ENCODE peak calls at places on chromosomes 7 and 10, in five cellular contexts. W, J, H, Z and N are unnamed samples.
A peak's percentile ranks its signal among the peaks of the same experiment; 100 is the strongest.

GRCh38 chr10:14879801-14880193 is 1.1 kb downstream of the SUV39H2 start:
- DNase-seq in W (peak; percentile 13), J (no peak), H (no peak), Z (no peak), N (no peak)

GRCh38 chr7:3605222-3605621 is 304.2 kb downstream of the SDK1 start:
- DNase-seq in W (no peak), J (no peak), H (no peak), Z (peak; percentile 37), N (no peak)

GRCh38 chr10:88114368-88114767 is 250.9 kb downstream of the PTEN start:
- DNase-seq in W (peak; percentile 62), J (peak; percentile 29), H (no peak), Z (no peak), N (peak; percentile 60)

GRCh38 chr7:100080895-100081534 is 508 bp downstream of the ZNF3 start:
- DNase-seq in W (no peak), J (no peak), H (peak; percentile 76), Z (peak; percentile 25), N (peak; percentile 43)

GRCh38 chr10:22252286-22252800 is 34.5 kb upstream of the EBLN1 start:
- DNase-seq in W (no peak), J (peak; percentile 27), H (peak; percentile 89), Z (no peak), N (peak; percentile 14)

GRCh38 chr7:30896041-30896440 is 15.6 kb upstream of the AQP1 start:
- DNase-seq in W (no peak), J (no peak), H (no peak), Z (no peak), N (peak; percentile 54)

GRCh38 chr7:47536705-47537611 is 45.0 kb downstream of the TNS3 start:
- DNase-seq in W (no peak), J (peak; percentile 59), H (peak; percentile 74), Z (peak; percentile 56), N (peak; percentile 68)

GRCh38 chr10:23157691-23158369 is 34.3 kb upstream of the PTF1A start:
- DNase-seq in W (peak; percentile 34), J (no peak), H (no peak), Z (peak; percentile 39), N (peak; percentile 11)

GRCh38 chr10:3053145-3053544 is 14.2 kb upstream of the PFKP start:
- DNase-seq in W (no peak), J (no peak), H (no peak), Z (no peak), N (no peak)

GRCh38 chr10:24652381-24652957 is 71.2 kb downstream of the ARHGAP21 start:
- DNase-seq in W (no peak), J (no peak), H (no peak), Z (no peak), N (no peak)

GRCh38 chr10:33265621-33266020 is 68.8 kb downstream of the NRP1 start:
- DNase-seq in W (no peak), J (peak; percentile 67), H (no peak), Z (no peak), N (peak; percentile 85)

GRCh38 chr7:151436446-151437162 is 3.3 kb downstream of the CRYGN start:
- DNase-seq in W (no peak), J (no peak), H (no peak), Z (no peak), N (no peak)

GRCh38 chr7:69994218-69994617 is 395.9 kb downstream of the AUTS2 start:
- DNase-seq in W (no peak), J (no peak), H (no peak), Z (no peak), N (no peak)

GRCh38 chr10:32299354-32299980 is 47.5 kb downstream of the EPC1 start:
- DNase-seq in W (no peak), J (no peak), H (no peak), Z (no peak), N (no peak)

GRCh38 chr10:26486304-26486703 is 48.2 kb downstream of the APBB1IP start:
- DNase-seq in W (peak; percentile 24), J (no peak), H (no peak), Z (peak; percentile 76), N (no peak)

GRCh38 chr10:2813277-2813676 is 254.1 kb upstream of the PFKP start:
- DNase-seq in W (no peak), J (no peak), H (no peak), Z (no peak), N (peak; percentile 8)

GRCh38 chr10:48703776-48704555 is 19.3 kb downstream of the WDFY4 start:
- DNase-seq in W (no peak), J (no peak), H (no peak), Z (no peak), N (no peak)

GRCh38 chr10:43667317-43667731 is 18.6 kb upstream of the ZNF32 start:
- DNase-seq in W (peak; percentile 55), J (no peak), H (no peak), Z (no peak), N (no peak)

GRCh38 chr10:89536013-89536354 is 590 bp upstream of the SLC16A12 start:
- DNase-seq in W (no peak), J (no peak), H (no peak), Z (no peak), N (no peak)

GRCh38 chr10:26334932-26335573 is 103.1 kb upstream of the APBB1IP start:
- DNase-seq in W (peak; percentile 54), J (peak; percentile 44), H (peak; percentile 83), Z (peak; percentile 62), N (peak; percentile 61)

GRCh38 chr7:109868215-109868614 is 1222.7 kb upstream of the LRRN3 start:
- DNase-seq in W (no peak), J (no peak), H (no peak), Z (no peak), N (no peak)

GRCh38 chr10:99450156-99450555 is 19.7 kb upstream of the GOT1 start:
- DNase-seq in W (no peak), J (no peak), H (no peak), Z (no peak), N (no peak)

GRCh38 chr7:91942312-91942711 is 1.6 kb downstream of the AKAP9 start:
- DNase-seq in W (no peak), J (no peak), H (no peak), Z (no peak), N (no peak)

GRCh38 chr7:151327659-151328058 is 14.0 kb upstream of the NUB1 start:
- DNase-seq in W (no peak), J (no peak), H (no peak), Z (peak; percentile 61), N (no peak)

GRCh38 chr10:14707441-14707840 is 67.3 kb downstream of the FAM107B start:
- DNase-seq in W (no peak), J (no peak), H (no peak), Z (no peak), N (no peak)

GRCh38 chr7:84336303-84336702 is 141.7 kb upstream of the SEMA3A start:
- DNase-seq in W (no peak), J (no peak), H (no peak), Z (no peak), N (no peak)

GRCh38 chr10:71076473-71077142 is 135.8 kb upstream of the UNC5B start:
- DNase-seq in W (no peak), J (peak; percentile 2), H (peak; percentile 30), Z (no peak), N (no peak)

GRCh38 chr7:156577645-156578577 is 62.7 kb upstream of the RNF32 start:
- DNase-seq in W (no peak), J (no peak), H (no peak), Z (no peak), N (no peak)

GRCh38 chr7:128351296-128352123 is 7.8 kb upstream of the RBM28 start:
- DNase-seq in W (no peak), J (no peak), H (peak; percentile 80), Z (no peak), N (no peak)

GRCh38 chr10:4108693-4109092 is 323.7 kb upstream of the KLF6 start:
- DNase-seq in W (no peak), J (no peak), H (no peak), Z (no peak), N (no peak)

GRCh38 chr10:34677591-34677990 is 137.5 kb downstream of the PARD3 start:
- DNase-seq in W (no peak), J (no peak), H (no peak), Z (no peak), N (no peak)

GRCh38 chr7:112782498-112782897 is 7.7 kb downstream of the TMEM168 start:
- DNase-seq in W (no peak), J (no peak), H (no peak), Z (no peak), N (no peak)

GRCh38 chr10:19702215-19702614 is 114.0 kb upstream of the PLXDC2 start:
- DNase-seq in W (no peak), J (no peak), H (no peak), Z (peak; percentile 23), N (no peak)

GRCh38 chr10:48282829-48283228 is 8.3 kb upstream of the FRMPD2 start:
- DNase-seq in W (no peak), J (no peak), H (no peak), Z (no peak), N (no peak)

GRCh38 chr10:18140149-18140956 is at the start of gene CACNB2:
- DNase-seq in W (no peak), J (peak; percentile 75), H (no peak), Z (peak; percentile 10), N (peak; percentile 63)

GRCh38 chr7:74051629-74052410 is 23.8 kb downstream of the ELN start:
- DNase-seq in W (peak; percentile 52), J (peak; percentile 64), H (peak; percentile 63), Z (peak; percentile 67), N (peak; percentile 45)

GRCh38 chr10:122261584-122261983 is 9.5 kb upstream of the BTBD16 start:
- DNase-seq in W (no peak), J (no peak), H (no peak), Z (no peak), N (no peak)

GRCh38 chr10:116620423-116621400 is at the start of gene PNLIPRP2:
- DNase-seq in W (no peak), J (peak; percentile 79), H (no peak), Z (no peak), N (peak; percentile 98)

GRCh38 chr7:121198502-121198901 is 130.3 kb upstream of the WNT16 start:
- DNase-seq in W (no peak), J (no peak), H (no peak), Z (no peak), N (no peak)

GRCh38 chr10:5565205-5565545 is 40.4 kb downstream of the CALML3 start:
- DNase-seq in W (no peak), J (peak; percentile 4), H (peak; percentile 42), Z (no peak), N (no peak)
- H3K27ac ChIP-seq in W (peak overlapping the region; percentile 9), J (no peak overlapping the region), H (no peak overlapping the region), Z (peak overlapping the region; percentile 88), N (no peak overlapping the region)

GRCh38 chr10:27506280-27506679 is 2.2 kb downstream of the RAB18 start:
- DNase-seq in W (no peak), J (no peak), H (no peak), Z (peak; percentile 8), N (no peak)
- H3K4me3 ChIP-seq in W (no peak overlapping the region), J (no peak overlapping the region), H (no peak overlapping the region), Z (peak overlapping the region; percentile 64), N (no peak overlapping the region)

DNA sequence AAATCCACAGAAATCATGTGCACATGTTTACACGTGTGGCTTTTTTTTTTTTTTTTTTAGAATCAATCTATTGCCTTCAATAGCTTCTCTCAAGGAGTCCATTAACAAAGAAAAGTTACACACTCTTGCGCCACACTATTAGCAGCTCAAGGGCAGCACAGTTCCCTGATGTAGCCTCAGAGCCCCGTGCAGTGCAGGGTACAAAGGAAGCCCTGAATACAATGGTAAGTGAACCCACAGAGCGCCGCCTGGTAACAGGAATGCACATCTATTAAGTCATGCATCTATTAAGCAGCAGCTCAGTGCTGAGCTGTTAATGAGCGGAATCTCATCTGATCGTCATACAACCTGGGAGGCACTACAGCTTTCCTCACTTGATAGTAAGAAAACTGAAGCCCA is 113.7 kb upstream of the PDLIM1 start:
- DNase-seq in W (no peak), J (no peak), H (no peak), Z (no peak), N (no peak)
- H3K4me1 ChIP-seq in W (peaks cover 10% of the 10 kb centered on the region), J (peaks cover 49% of the 10 kb centered on the region), H (no peaks in the 10 kb centered on the region), Z (peaks cover 41% of the 10 kb centered on the region), N (peaks cover 3% of the 10 kb centered on the region)

GRCh38 chr10:104253576-104254410 is 899 bp upstream of the GSTO1 start:
- DNase-seq in W (no peak), J (no peak), H (no peak), Z (no peak), N (no peak)
- H3K27ac ChIP-seq in W (peak overlapping the region; percentile 98), J (peak overlapping the region; percentile 97), H (peak overlapping the region; percentile 97), Z (no peak overlapping the region), N (peak overlapping the region; percentile 97)